ENCODE peak calls at places on chromosome 15, in four cellular contexts. One of them, this sample, is unnamed.
A peak's percentile ranks its signal among the peaks of the same experiment; 100 is the strongest.

GRCh38 chr15:45539680-45540079 is 17.1 kb upstream of the SLC30A4 start:
- DNase-seq in pancreas: no peak
- DNase-seq in effector memory CD4-positive, alpha-beta T cell: no peak
- DNase-seq in AG04450: no peak
- DNase-seq in this sample: no peak

GRCh38 chr15:68687136-68687735 is 108.4 kb downstream of the CORO2B start:
- DNase-seq in pancreas: no peak
- DNase-seq in effector memory CD4-positive, alpha-beta T cell: no peak
- DNase-seq in AG04450: no peak
- DNase-seq in this sample: no peak

GRCh38 chr15:101427606-101428487 is 61.7 kb downstream of the PCSK6 start:
- DNase-seq in pancreas: no peak
- DNase-seq in effector memory CD4-positive, alpha-beta T cell: no peak
- DNase-seq in AG04450: no peak
- DNase-seq in this sample: no peak

GRCh38 chr15:74221399-74222230 is 14.5 kb upstream of the CCDC33 start:
- DNase-seq in pancreas: peak; percentile 37
- DNase-seq in effector memory CD4-positive, alpha-beta T cell: no peak
- DNase-seq in AG04450: no peak
- DNase-seq in this sample: no peak

GRCh38 chr15:54256190-54256589 is 277.9 kb downstream of the UNC13C start:
- DNase-seq in pancreas: no peak
- DNase-seq in effector memory CD4-positive, alpha-beta T cell: no peak
- DNase-seq in AG04450: no peak
- DNase-seq in this sample: no peak

GRCh38 chr15:42919794-42920280 is 741 bp downstream of the TTBK2 start:
- DNase-seq in pancreas: no peak
- DNase-seq in effector memory CD4-positive, alpha-beta T cell: no peak
- DNase-seq in AG04450: no peak
- DNase-seq in this sample: no peak

GRCh38 chr15:38073278-38073930 is 139.0 kb downstream of the TMCO5A start:
- DNase-seq in pancreas: no peak
- DNase-seq in effector memory CD4-positive, alpha-beta T cell: no peak
- DNase-seq in AG04450: no peak
- DNase-seq in this sample: no peak

GRCh38 chr15:101437618-101438481 is 51.7 kb downstream of the PCSK6 start:
- DNase-seq in pancreas: no peak
- DNase-seq in effector memory CD4-positive, alpha-beta T cell: no peak
- DNase-seq in AG04450: no peak
- DNase-seq in this sample: no peak

GRCh38 chr15:63478243-63478642 is 26.1 kb upstream of the USP3 start:
- DNase-seq in pancreas: no peak
- DNase-seq in effector memory CD4-positive, alpha-beta T cell: no peak
- DNase-seq in AG04450: no peak
- DNase-seq in this sample: no peak

GRCh38 chr15:100114526-100114925 is 227.2 kb downstream of the ADAMTS17 start:
- DNase-seq in pancreas: no peak
- DNase-seq in effector memory CD4-positive, alpha-beta T cell: no peak
- DNase-seq in AG04450: no peak
- DNase-seq in this sample: no peak

GRCh38 chr15:43441316-43441715 is 51.6 kb downstream of the TP53BP1 start:
- DNase-seq in pancreas: no peak
- DNase-seq in effector memory CD4-positive, alpha-beta T cell: no peak
- DNase-seq in AG04450: no peak
- DNase-seq in this sample: no peak

GRCh38 chr15:101277943-101278564 is 769 bp upstream of the SELENOS start:
- DNase-seq in pancreas: no peak
- DNase-seq in effector memory CD4-positive, alpha-beta T cell: no peak
- DNase-seq in AG04450: no peak
- DNase-seq in this sample: no peak

GRCh38 chr15:76168237-76168984 is 108.6 kb downstream of the TMEM266 start:
- DNase-seq in pancreas: no peak
- DNase-seq in effector memory CD4-positive, alpha-beta T cell: no peak
- DNase-seq in AG04450: no peak
- DNase-seq in this sample: no peak

GRCh38 chr15:88193415-88193814 is 63.1 kb downstream of the NTRK3 start:
- DNase-seq in pancreas: no peak
- DNase-seq in effector memory CD4-positive, alpha-beta T cell: no peak
- DNase-seq in AG04450: no peak
- DNase-seq in this sample: no peak

GRCh38 chr15:51801391-51801835 is 28.0 kb upstream of the TMOD3 start:
- DNase-seq in pancreas: peak; percentile 20
- DNase-seq in effector memory CD4-positive, alpha-beta T cell: no peak
- DNase-seq in AG04450: no peak
- DNase-seq in this sample: peak; percentile 6

GRCh38 chr15:101258238-101259144 is 6.6 kb upstream of the CHSY1 start:
- DNase-seq in pancreas: no peak
- DNase-seq in effector memory CD4-positive, alpha-beta T cell: peak; percentile 27
- DNase-seq in AG04450: no peak
- DNase-seq in this sample: peak; percentile 42

GRCh38 chr15:60376677-60377095 is 21.1 kb downstream of the ANXA2 start:
- DNase-seq in pancreas: no peak
- DNase-seq in effector memory CD4-positive, alpha-beta T cell: no peak
- DNase-seq in AG04450: no peak
- DNase-seq in this sample: no peak

GRCh38 chr15:64653757-64654156 is 121.6 kb downstream of the RBPMS2 start:
- DNase-seq in pancreas: no peak
- DNase-seq in effector memory CD4-positive, alpha-beta T cell: no peak
- DNase-seq in AG04450: no peak
- DNase-seq in this sample: no peak

GRCh38 chr15:81575436-81576123 is 201.6 kb upstream of the TMC3 start:
- DNase-seq in pancreas: no peak
- DNase-seq in effector memory CD4-positive, alpha-beta T cell: no peak
- DNase-seq in AG04450: no peak
- DNase-seq in this sample: no peak

GRCh38 chr15:47741082-47741481 is 23.8 kb downstream of the SEMA6D start:
- DNase-seq in pancreas: no peak
- DNase-seq in effector memory CD4-positive, alpha-beta T cell: no peak
- DNase-seq in AG04450: no peak
- DNase-seq in this sample: no peak

GRCh38 chr15:52709172-52709979 is 30.2 kb upstream of the ATOSA start:
- DNase-seq in pancreas: peak; percentile 66
- DNase-seq in effector memory CD4-positive, alpha-beta T cell: no peak
- DNase-seq in AG04450: no peak
- DNase-seq in this sample: no peak

GRCh38 chr15:41055706-41056105 is 60.4 kb downstream of the INO80 start:
- DNase-seq in pancreas: no peak
- DNase-seq in effector memory CD4-positive, alpha-beta T cell: no peak
- DNase-seq in AG04450: no peak
- DNase-seq in this sample: no peak

GRCh38 chr15:80776420-80777045 is 2.6 kb upstream of the CEMIP start:
- DNase-seq in pancreas: peak; percentile 78
- DNase-seq in effector memory CD4-positive, alpha-beta T cell: peak; percentile 16
- DNase-seq in AG04450: peak; percentile 48
- DNase-seq in this sample: peak; percentile 25

GRCh38 chr15:100156201-100156600 is 185.6 kb downstream of the ADAMTS17 start:
- DNase-seq in pancreas: no peak
- DNase-seq in effector memory CD4-positive, alpha-beta T cell: no peak
- DNase-seq in AG04450: no peak
- DNase-seq in this sample: no peak

GRCh38 chr15:56160966-56161365 is 82.7 kb downstream of the RFX7 start:
- DNase-seq in pancreas: no peak
- DNase-seq in effector memory CD4-positive, alpha-beta T cell: no peak
- DNase-seq in AG04450: no peak
- DNase-seq in this sample: no peak

GRCh38 chr15:100726070-100726420 is 123.7 kb downstream of the ASB7 start:
- DNase-seq in pancreas: no peak
- DNase-seq in effector memory CD4-positive, alpha-beta T cell: no peak
- DNase-seq in AG04450: no peak
- DNase-seq in this sample: no peak

GRCh38 chr15:100043069-100043641 is 298.6 kb downstream of the ADAMTS17 start:
- DNase-seq in pancreas: no peak
- DNase-seq in effector memory CD4-positive, alpha-beta T cell: no peak
- DNase-seq in AG04450: no peak
- DNase-seq in this sample: no peak

GRCh38 chr15:67167131-67167530 is 87.3 kb downstream of the AAGAB start:
- DNase-seq in pancreas: no peak
- DNase-seq in effector memory CD4-positive, alpha-beta T cell: no peak
- DNase-seq in AG04450: no peak
- DNase-seq in this sample: no peak

GRCh38 chr15:89068325-89068784 is 19.9 kb upstream of the ABHD2 start:
- DNase-seq in pancreas: no peak
- DNase-seq in effector memory CD4-positive, alpha-beta T cell: no peak
- DNase-seq in AG04450: peak; percentile 87
- DNase-seq in this sample: no peak

GRCh38 chr15:45377630-45378148 is 655 bp downstream of the GATM start:
- DNase-seq in pancreas: peak; percentile 80
- DNase-seq in effector memory CD4-positive, alpha-beta T cell: no peak
- DNase-seq in AG04450: no peak
- DNase-seq in this sample: peak; percentile 68

GRCh38 chr15:55267401-55268053 is 22.1 kb downstream of the RAB27A start:
- DNase-seq in pancreas: no peak
- DNase-seq in effector memory CD4-positive, alpha-beta T cell: peak; percentile 65
- DNase-seq in AG04450: no peak
- DNase-seq in this sample: no peak

GRCh38 chr15:88835119-88835518 is 31.9 kb downstream of the ACAN start:
- DNase-seq in pancreas: no peak
- DNase-seq in effector memory CD4-positive, alpha-beta T cell: no peak
- DNase-seq in AG04450: no peak
- DNase-seq in this sample: no peak

GRCh38 chr15:50148362-50148963 is 29.4 kb upstream of the ATP8B4 start:
- DNase-seq in pancreas: no peak
- DNase-seq in effector memory CD4-positive, alpha-beta T cell: no peak
- DNase-seq in AG04450: peak; percentile 37
- DNase-seq in this sample: no peak

GRCh38 chr15:65512807-65513416 is 4.6 kb downstream of the DPP8 start:
- DNase-seq in pancreas: no peak
- DNase-seq in effector memory CD4-positive, alpha-beta T cell: no peak
- DNase-seq in AG04450: no peak
- DNase-seq in this sample: peak; percentile 42

GRCh38 chr15:99110093-99110492 is 5.2 kb downstream of the SYNM start:
- DNase-seq in pancreas: no peak
- DNase-seq in effector memory CD4-positive, alpha-beta T cell: no peak
- DNase-seq in AG04450: no peak
- DNase-seq in this sample: no peak

GRCh38 chr15:89569090-89569745 is 6.1 kb upstream of the TICRR start:
- DNase-seq in pancreas: no peak
- DNase-seq in effector memory CD4-positive, alpha-beta T cell: no peak
- DNase-seq in AG04450: no peak
- DNase-seq in this sample: no peak

GRCh38 chr15:76057332-76058000 is 2.3 kb upstream of the TMEM266 start:
- DNase-seq in pancreas: no peak
- DNase-seq in effector memory CD4-positive, alpha-beta T cell: no peak
- DNase-seq in AG04450: no peak
- DNase-seq in this sample: no peak

GRCh38 chr15:27271258-27271657 is 300.3 kb downstream of the GABRG3 start:
- DNase-seq in pancreas: no peak
- DNase-seq in effector memory CD4-positive, alpha-beta T cell: no peak
- DNase-seq in AG04450: no peak
- DNase-seq in this sample: no peak

GRCh38 chr15:92915766-92916435 is 15.8 kb downstream of the CHD2 start:
- DNase-seq in pancreas: no peak
- DNase-seq in effector memory CD4-positive, alpha-beta T cell: no peak
- DNase-seq in AG04450: no peak
- DNase-seq in this sample: no peak

GRCh38 chr15:92914768-92915221 is 14.7 kb downstream of the CHD2 start:
- DNase-seq in pancreas: no peak
- DNase-seq in effector memory CD4-positive, alpha-beta T cell: no peak
- DNase-seq in AG04450: no peak
- DNase-seq in this sample: no peak

GRCh38 chr15:92910451-92910850 is 10.3 kb downstream of the CHD2 start:
- DNase-seq in pancreas: no peak
- DNase-seq in effector memory CD4-positive, alpha-beta T cell: no peak
- DNase-seq in AG04450: no peak
- DNase-seq in this sample: no peak

GRCh38 chr15:92917606-92918407 is 17.7 kb downstream of the CHD2 start:
- DNase-seq in pancreas: peak; percentile 92
- DNase-seq in effector memory CD4-positive, alpha-beta T cell: peak; percentile 85
- DNase-seq in AG04450: peak; percentile 83
- DNase-seq in this sample: peak; percentile 90

DNA sequence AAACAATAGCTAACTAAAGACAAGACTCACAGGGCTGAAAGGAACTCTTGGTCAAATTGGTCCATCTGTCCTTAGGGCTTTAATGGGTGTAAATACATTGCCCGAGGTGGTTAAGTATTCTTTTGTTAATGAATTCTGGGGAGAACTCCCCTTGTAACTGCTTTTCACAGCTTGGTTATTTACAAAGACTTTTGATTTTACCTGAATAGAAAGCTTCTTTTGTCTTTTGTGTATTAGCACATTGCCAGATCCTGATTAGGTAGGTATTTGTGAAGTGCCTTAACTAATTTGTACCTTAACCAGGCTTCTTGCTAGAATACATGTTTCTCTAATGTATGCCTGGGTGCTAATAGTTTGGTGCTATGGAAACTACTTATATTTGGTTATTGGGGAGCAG is 14.0 kb downstream of the CHD2 start:
- DNase-seq in pancreas: no peak
- DNase-seq in effector memory CD4-positive, alpha-beta T cell: no peak
- DNase-seq in AG04450: no peak
- DNase-seq in this sample: no peak
- H3K27ac ChIP-seq in pancreas: peak overlapping the region; percentile 87
- H3K27ac ChIP-seq in effector memory CD4-positive, alpha-beta T cell: peak overlapping the region; percentile 98
- H3K27ac ChIP-seq in AG04450: no peak overlapping the region
- H3K27ac ChIP-seq in this sample: no peak overlapping the region

DNA sequence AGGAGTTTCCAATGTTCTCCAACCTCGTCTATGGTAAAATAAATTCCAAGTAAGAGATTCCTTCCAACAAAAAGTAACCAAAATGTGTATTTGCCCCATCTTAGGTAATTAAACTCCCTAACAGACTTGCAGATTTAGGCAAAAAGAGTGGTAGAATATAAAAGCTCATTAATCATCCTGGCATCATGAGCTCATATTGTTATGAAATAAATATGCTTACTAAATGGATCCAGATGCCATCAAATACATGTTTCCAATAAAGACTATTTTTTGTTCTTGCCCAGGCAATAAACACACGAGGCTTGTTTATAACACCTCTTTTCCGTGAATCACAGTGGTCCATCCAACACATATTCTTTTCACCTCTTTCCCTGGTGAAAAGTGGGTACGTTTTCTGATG is 189.4 kb downstream of the THSD4 start:
- DNase-seq in pancreas: no peak
- DNase-seq in effector memory CD4-positive, alpha-beta T cell: no peak
- DNase-seq in AG04450: no peak
- DNase-seq in this sample: no peak
- H3K27ac ChIP-seq in pancreas: no peak overlapping the region
- H3K27ac ChIP-seq in effector memory CD4-positive, alpha-beta T cell: no peak overlapping the region
- H3K27ac ChIP-seq in AG04450: no peak overlapping the region
- H3K27ac ChIP-seq in this sample: no peak overlapping the region

GRCh38 chr15:84634228-84634837 is 19.8 kb downstream of the WDR73 start:
- DNase-seq in pancreas: no peak
- DNase-seq in effector memory CD4-positive, alpha-beta T cell: no peak
- DNase-seq in AG04450: no peak
- DNase-seq in this sample: no peak
- H3K27ac ChIP-seq in pancreas: peak overlapping the region; percentile 94
- H3K27ac ChIP-seq in effector memory CD4-positive, alpha-beta T cell: peak overlapping the region; percentile 73
- H3K27ac ChIP-seq in AG04450: no peak overlapping the region
- H3K27ac ChIP-seq in this sample: peak overlapping the region; percentile 93

GRCh38 chr15:77396692-77397091 is 23.2 kb downstream of the PEAK1 start:
- DNase-seq in pancreas: no peak
- DNase-seq in effector memory CD4-positive, alpha-beta T cell: no peak
- DNase-seq in AG04450: no peak
- DNase-seq in this sample: no peak
- H3K27ac ChIP-seq in pancreas: no peak overlapping the region
- H3K27ac ChIP-seq in effector memory CD4-positive, alpha-beta T cell: no peak overlapping the region
- H3K27ac ChIP-seq in AG04450: no peak overlapping the region
- H3K27ac ChIP-seq in this sample: no peak overlapping the region

This sample was measured in substantia nigra.